ENCODE peak calls at places on chromosomes 4 and X, in six cellular contexts. K, A, E, R, B and U are unnamed samples. For H3K9me3, the result is how much of the 10 kb centered on the place peaks cover.

GRCh38 chrX:44244008-44244407 is 99.5 kb downstream of the EFHC2 start:
- DNase-seq in K (no peak), A (no peak), E (no peak), R (no peak), B (no peak), U (no peak)

GRCh38 chr4:152348670-152349069 is 187.2 kb downstream of the FBXW7 start:
- DNase-seq in K (no peak), A (no peak), E (no peak), R (no peak), B (no peak), U (no peak)

GRCh38 chr4:154349829-154350228 is 141.8 kb downstream of the DCHS2 start:
- DNase-seq in K (no peak), A (no peak), E (peak), R (peak), B (no peak), U (no peak)

GRCh38 chr4:73728091-73728741 is 12.2 kb upstream of the CXCL8 start:
- DNase-seq in K (no peak), A (no peak), E (no peak), R (no peak), B (no peak), U (no peak)

GRCh38 chr4:113437124-113437523 is 324.4 kb downstream of the CAMK2D start:
- DNase-seq in K (no peak), A (no peak), E (no peak), R (no peak), B (no peak), U (no peak)

GRCh38 chrX:13381514-13381913 is 61.7 kb upstream of the ATXN3L start:
- DNase-seq in K (no peak), A (no peak), E (no peak), R (no peak), B (no peak), U (no peak)

GRCh38 chr4:39686997-39687396 is 10.9 kb upstream of the UBE2K start:
- DNase-seq in K (no peak), A (no peak), E (no peak), R (no peak), B (no peak), U (no peak)

GRCh38 chr4:26256016-26256415 is 64.8 kb upstream of the RBPJ start:
- DNase-seq in K (no peak), A (no peak), E (no peak), R (no peak), B (no peak), U (no peak)

GRCh38 chrX:100647095-100647494 is 3.1 kb downstream of the SRPX2 start:
- DNase-seq in K (peak), A (no peak), E (no peak), R (no peak), B (no peak), U (no peak)

GRCh38 chrX:100643212-100643611 is 787 bp upstream of the SRPX2 start:
- DNase-seq in K (no peak), A (no peak), E (no peak), R (no peak), B (no peak), U (no peak)

GRCh38 chrX:100645106-100645505 is 1.1 kb downstream of the SRPX2 start:
- DNase-seq in K (no peak), A (no peak), E (no peak), R (no peak), B (no peak), U (no peak)

GRCh38 chrX:100642296-100642695 is 1.7 kb upstream of the SRPX2 start:
- DNase-seq in K (no peak), A (no peak), E (no peak), R (no peak), B (no peak), U (no peak)

DNA sequence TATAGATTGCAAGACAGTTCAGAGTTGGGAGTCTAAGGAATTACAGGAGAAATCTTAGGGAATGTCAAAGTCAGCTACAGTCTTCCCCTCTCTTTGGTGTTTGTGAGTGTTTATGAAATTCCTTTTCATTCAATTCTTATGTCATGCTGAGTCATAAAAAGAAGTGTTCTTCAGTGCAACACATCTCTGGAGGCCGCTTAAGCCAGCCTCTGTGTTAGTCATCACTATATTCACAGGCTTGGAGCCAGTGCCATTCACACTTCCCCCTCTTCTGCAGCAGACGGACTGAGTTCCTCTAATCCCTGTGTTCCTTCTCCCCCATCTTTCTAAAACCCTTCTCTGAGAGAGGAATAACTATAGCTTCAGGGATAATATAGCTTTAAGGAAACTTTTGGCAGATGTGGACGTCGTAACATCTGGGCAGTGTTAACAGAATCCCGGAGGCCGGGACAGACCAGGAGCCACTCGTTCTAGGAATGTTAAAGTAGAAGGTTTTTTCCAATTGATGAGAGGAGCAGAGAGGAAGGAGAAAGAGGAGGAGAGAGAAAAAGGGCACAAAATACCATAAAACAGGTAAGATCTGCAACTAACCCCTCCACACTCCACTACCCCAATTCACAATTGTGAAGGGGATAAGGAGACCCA is at the start of gene SRPX2:
- DNase-seq in K (peak), A (peak), E (no peak), R (peak), B (no peak), U (no peak)
- TF ChIP-seq POLR2A in K (peak), A (no peak), E (no peak), R (no peak), B (peak), U (peak)

GRCh38 chr4:99863-100262 is 24.4 kb upstream of the ZNF718 start:
- DNase-seq in K (no peak), A (no peak), E (no peak), R (no peak), B (no peak), U (no peak)
- H3K9me3 ChIP-seq in K (under half), A (under half), E (under half), R (under half), B (half or more), U (half or more)

DNA sequence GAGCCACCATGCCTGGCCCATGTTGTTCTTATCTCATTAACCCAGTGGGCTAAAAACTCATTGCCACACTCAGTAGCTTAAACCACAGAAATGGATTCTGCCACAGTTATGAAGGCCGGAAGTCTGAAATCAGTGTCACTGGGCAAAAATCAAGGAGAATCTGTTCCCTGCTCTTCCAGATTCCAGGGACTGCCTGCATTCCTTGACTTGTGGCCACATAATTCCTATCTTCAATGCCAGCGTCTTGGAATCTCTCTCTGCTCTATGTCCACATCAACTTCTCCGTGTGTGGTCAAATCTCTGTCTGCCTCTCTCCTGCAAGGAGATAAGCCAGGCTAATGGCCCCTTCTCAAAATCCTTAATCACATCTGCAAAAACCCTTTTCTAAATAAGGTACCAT is 4.1 kb upstream of the WFS1 start:
- DNase-seq in K (no peak), A (no peak), E (no peak), R (no peak), B (no peak), U (no peak)
- H3K27ac ChIP-seq in K (no peak), A (no peak), E (no peak), R (no peak), B (no peak), U (no peak)

GRCh38 chr4:2534904-2535385 is 1.5 kb upstream of the FAM193A start:
- DNase-seq in K (no peak), A (no peak), E (no peak), R (no peak), B (no peak), U (no peak)

GRCh38 chr4:2537011-2537830 is 774 bp downstream of the FAM193A start:
- DNase-seq in K (no peak), A (peak), E (peak), R (no peak), B (no peak), U (no peak)

GRCh38 chr4:2535386-2536192 is 858 bp upstream of the FAM193A start:
- DNase-seq in K (no peak), A (peak), E (peak), R (no peak), B (peak), U (no peak)

DNA sequence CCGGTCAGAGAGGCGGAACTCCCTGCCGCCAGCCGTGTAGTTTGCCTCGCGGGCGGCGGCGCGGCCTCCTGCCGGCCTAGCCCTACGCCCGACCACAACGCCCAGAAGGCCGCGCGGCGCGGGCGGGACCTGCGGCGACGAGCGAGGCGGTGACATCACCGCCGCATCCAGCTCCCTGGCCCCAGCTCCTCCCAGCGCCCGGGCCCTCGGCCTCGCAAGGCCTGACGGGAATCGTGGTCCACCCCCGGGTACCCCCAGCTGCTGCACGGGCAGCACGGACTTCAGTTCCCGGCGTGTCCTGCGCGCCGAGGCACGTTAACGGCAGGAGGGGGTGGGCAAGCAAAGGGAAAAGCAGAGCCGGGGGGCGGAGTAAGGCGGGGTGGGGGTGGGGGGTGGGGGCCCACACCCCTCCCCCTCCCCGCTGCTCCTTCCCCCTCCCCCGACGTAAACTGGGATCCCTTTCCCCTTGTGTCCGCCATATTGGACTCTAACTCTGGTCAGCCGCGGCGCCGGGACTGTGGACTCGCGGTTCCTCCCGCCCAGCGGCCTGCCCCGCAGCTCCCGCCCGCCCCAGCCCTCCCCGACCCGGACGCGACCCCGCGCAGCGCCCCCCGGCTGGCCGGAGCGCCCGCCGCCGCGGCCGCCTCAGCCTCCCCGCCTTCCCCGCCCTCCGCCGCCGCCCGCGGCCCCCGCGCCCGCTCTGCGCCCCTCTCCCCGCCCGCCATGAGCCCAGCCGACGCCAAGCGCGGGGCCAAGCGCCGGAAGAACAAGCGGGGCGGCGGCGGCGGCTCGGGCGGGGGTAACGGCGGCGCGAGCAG is at the start of gene FAM193A:
- DNase-seq in K (peak), A (peak), E (peak), R (peak), B (peak), U (peak)
- TF ChIP-seq POLR2A in K (peak), A (no peak), E (no peak), R (peak), B (peak), U (no peak)